ENCODE peak calls at places on chromosomes 5 and 9, in ten cellular contexts. M, N, O, D, R, K, W, A, C and L are unnamed samples.

GRCh38 chr5:57366744-57367143 is 115.9 kb downstream of the ACTBL2 start:
- DNase-seq in M (no peak), N (no peak), O (no peak), D (peak), R (no peak), K (no peak), W (peak), A (peak), C (no peak), L (no peak)

GRCh38 chr9:86246752-86247161 is 12.7 kb downstream of the C9orf153 start:
- DNase-seq in M (peak), N (no peak), O (no peak), D (no peak), R (peak), K (peak), W (no peak), A (no peak), C (peak), L (no peak)

GRCh38 chr9:32431940-32432555 is 47.6 kb downstream of the ACO1 start:
- DNase-seq in M (peak), N (peak), O (no peak), D (peak), R (peak), K (peak), W (no peak), A (no peak), C (peak), L (no peak)

GRCh38 chr5:59765446-59765845 is 128.1 kb downstream of the PDE4D start:
- DNase-seq in M (no peak), N (no peak), O (no peak), D (no peak), R (no peak), K (no peak), W (no peak), A (no peak), C (no peak), L (no peak)

GRCh38 chr5:112694853-112695709 is 42.6 kb upstream of the APC start:
- DNase-seq in M (peak), N (no peak), O (no peak), D (peak), R (peak), K (no peak), W (no peak), A (peak), C (no peak), L (no peak)

GRCh38 chr5:169356181-169356580 is 55.2 kb upstream of the SLIT3 start:
- DNase-seq in M (no peak), N (no peak), O (no peak), D (no peak), R (no peak), K (no peak), W (no peak), A (no peak), C (no peak), L (no peak)

GRCh38 chr5:158384535-158385421 is 525.8 kb upstream of the CLINT1 start:
- DNase-seq in M (peak), N (no peak), O (peak), D (no peak), R (no peak), K (no peak), W (peak), A (no peak), C (no peak), L (peak)

GRCh38 chr5:150538007-150538917 is 30.3 kb downstream of the NDST1 start:
- DNase-seq in M (no peak), N (no peak), O (no peak), D (no peak), R (no peak), K (no peak), W (no peak), A (no peak), C (no peak), L (no peak)

GRCh38 chr9:90783552-90783951 is 18.1 kb upstream of the SYK start:
- DNase-seq in M (no peak), N (no peak), O (no peak), D (no peak), R (no peak), K (no peak), W (no peak), A (no peak), C (no peak), L (no peak)

GRCh38 chr5:95734916-95735315 is 3.8 kb downstream of the RHOBTB3 start:
- DNase-seq in M (peak), N (no peak), O (no peak), D (no peak), R (no peak), K (peak), W (peak), A (no peak), C (no peak), L (no peak)

GRCh38 chr5:180128671-180129261 is 57.2 kb upstream of the RNF130 start:
- DNase-seq in M (no peak), N (peak), O (no peak), D (peak), R (no peak), K (no peak), W (no peak), A (peak), C (no peak), L (no peak)

GRCh38 chr5:161546463-161547301 is at the start of gene GABRB2:
- DNase-seq in M (peak), N (peak), O (no peak), D (peak), R (peak), K (no peak), W (no peak), A (no peak), C (no peak), L (peak)

GRCh38 chr5:161548472-161549094 is 2.1 kb upstream of the GABRB2 start:
- DNase-seq in M (no peak), N (no peak), O (no peak), D (peak), R (no peak), K (no peak), W (no peak), A (no peak), C (no peak), L (no peak)

GRCh38 chr5:161549106-161549505 is 2.6 kb upstream of the GABRB2 start:
- DNase-seq in M (no peak), N (peak), O (no peak), D (peak), R (no peak), K (no peak), W (no peak), A (no peak), C (no peak), L (no peak)

GRCh38 chr5:161545701-161546462 is 643 bp downstream of the GABRB2 start:
- DNase-seq in M (no peak), N (no peak), O (no peak), D (no peak), R (no peak), K (no peak), W (no peak), A (no peak), C (no peak), L (no peak)

GRCh38 chr5:161547573-161548471 is 1.3 kb upstream of the GABRB2 start:
- DNase-seq in M (no peak), N (peak), O (no peak), D (peak), R (no peak), K (no peak), W (no peak), A (no peak), C (no peak), L (no peak)
- H3K4me3 ChIP-seq in M (peak), N (peak), O (no peak), D (peak), R (peak), K (peak), W (no peak), A (no peak), C (peak), L (peak)

GRCh38 chr9:88106492-88106891 is 31.8 kb downstream of the SPATA31C2 start:
- DNase-seq in M (peak), N (peak), O (no peak), D (peak), R (peak), K (no peak), W (no peak), A (peak), C (peak), L (no peak)
- TF ChIP-seq CTCF in M (peak), N (peak), O (peak), D (peak), R (peak), K (peak), W (peak), A (peak), C (peak), L (peak)

DNA sequence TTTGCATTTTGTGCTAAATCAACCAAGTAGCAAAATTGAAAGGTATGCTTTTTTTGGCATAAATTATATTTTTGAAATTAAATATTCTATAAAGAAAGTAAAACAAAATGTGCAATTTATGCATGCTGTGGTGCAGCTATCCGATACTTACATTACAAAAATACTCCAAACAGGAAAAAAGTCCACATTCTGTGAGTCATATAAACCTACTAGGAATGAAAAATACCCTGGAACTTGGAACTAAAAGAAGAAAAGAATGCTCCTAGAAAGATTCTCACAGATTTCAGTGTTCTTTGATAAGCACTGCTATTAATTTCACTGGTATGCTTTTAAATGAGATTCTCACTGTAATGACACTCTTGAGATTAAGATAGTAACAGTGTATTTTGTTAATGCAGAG is 92.6 kb downstream of the OSMR start:
- DNase-seq in M (peak), N (no peak), O (no peak), D (no peak), R (no peak), K (no peak), W (peak), A (no peak), C (no peak), L (no peak)
- H3K27ac ChIP-seq in M (no peak), N (no peak), O (no peak), D (no peak), R (no peak), K (no peak), W (no peak), A (peak), C (no peak), L (no peak)

GRCh38 chr5:73214921-73215490 is 42.0 kb downstream of the TMEM174 start:
- DNase-seq in M (no peak), N (no peak), O (no peak), D (no peak), R (no peak), K (no peak), W (no peak), A (no peak), C (no peak), L (no peak)

GRCh38 chr5:73213566-73213998 is 40.6 kb downstream of the TMEM174 start:
- DNase-seq in M (peak), N (no peak), O (no peak), D (no peak), R (peak), K (no peak), W (peak), A (no peak), C (no peak), L (no peak)

GRCh38 chr5:73215891-73216610 is 43.1 kb downstream of the TMEM174 start:
- DNase-seq in M (peak), N (peak), O (no peak), D (peak), R (peak), K (peak), W (peak), A (peak), C (peak), L (peak)

GRCh38 chr5:73218552-73219171 is 45.7 kb downstream of the TMEM174 start:
- DNase-seq in M (peak), N (no peak), O (no peak), D (peak), R (peak), K (no peak), W (peak), A (peak), C (no peak), L (no peak)

GRCh38 chr5:73215525-73215890 is 42.5 kb downstream of the TMEM174 start:
- DNase-seq in M (no peak), N (no peak), O (no peak), D (no peak), R (no peak), K (no peak), W (no peak), A (no peak), C (no peak), L (no peak)
- H3K4me3 ChIP-seq in M (no peak), N (peak), O (peak), D (no peak), R (peak), K (peak), W (peak), A (peak), C (peak), L (peak)